ENCODE peak calls at places on chromosomes 5 and 9, in four cellular contexts. One of them, this sample, is unnamed.

GRCh38 chr9:136088481-136088938 is 6.6 kb downstream of the NACC2 start:
- DNase-seq in CD8-positive, alpha-beta memory T cell: no peak
- DNase-seq in AML-193: no peak
- DNase-seq in activated CD8-positive, alpha-beta memory T cell treated with anti-CD3 and anti-CD28 coated beads for 48 hours: no peak
- DNase-seq in this sample: no peak

GRCh38 chr9:107386396-107386795 is 103.2 kb downstream of the KLF4 start:
- DNase-seq in CD8-positive, alpha-beta memory T cell: no peak
- DNase-seq in AML-193: no peak
- DNase-seq in activated CD8-positive, alpha-beta memory T cell treated with anti-CD3 and anti-CD28 coated beads for 48 hours: no peak
- DNase-seq in this sample: no peak

GRCh38 chr9:99004115-99004514 is 60.4 kb downstream of the COL15A1 start:
- DNase-seq in CD8-positive, alpha-beta memory T cell: no peak
- DNase-seq in AML-193: no peak
- DNase-seq in activated CD8-positive, alpha-beta memory T cell treated with anti-CD3 and anti-CD28 coated beads for 48 hours: no peak
- DNase-seq in this sample: no peak

GRCh38 chr5:175849153-175849552 is 22.2 kb upstream of the CPLX2 start:
- DNase-seq in CD8-positive, alpha-beta memory T cell: no peak
- DNase-seq in AML-193: no peak
- DNase-seq in activated CD8-positive, alpha-beta memory T cell treated with anti-CD3 and anti-CD28 coated beads for 48 hours: no peak
- DNase-seq in this sample: no peak

GRCh38 chr5:50921366-50922133 is 255.1 kb downstream of the PARP8 start:
- DNase-seq in CD8-positive, alpha-beta memory T cell: no peak
- DNase-seq in AML-193: no peak
- DNase-seq in activated CD8-positive, alpha-beta memory T cell treated with anti-CD3 and anti-CD28 coated beads for 48 hours: no peak
- DNase-seq in this sample: no peak

GRCh38 chr5:44332360-44332971 is 56.8 kb downstream of the FGF10 start:
- DNase-seq in CD8-positive, alpha-beta memory T cell: no peak
- DNase-seq in AML-193: peak
- DNase-seq in activated CD8-positive, alpha-beta memory T cell treated with anti-CD3 and anti-CD28 coated beads for 48 hours: no peak
- DNase-seq in this sample: no peak

GRCh38 chr9:86487222-86487841 is 133.1 kb upstream of the TUT7 start:
- DNase-seq in CD8-positive, alpha-beta memory T cell: no peak
- DNase-seq in AML-193: peak
- DNase-seq in activated CD8-positive, alpha-beta memory T cell treated with anti-CD3 and anti-CD28 coated beads for 48 hours: no peak
- DNase-seq in this sample: no peak

GRCh38 chr5:34452170-34452828 is 203.8 kb upstream of the RAI14 start:
- DNase-seq in CD8-positive, alpha-beta memory T cell: no peak
- DNase-seq in AML-193: no peak
- DNase-seq in activated CD8-positive, alpha-beta memory T cell treated with anti-CD3 and anti-CD28 coated beads for 48 hours: no peak
- DNase-seq in this sample: no peak

GRCh38 chr5:6705088-6705487 is 8.1 kb upstream of the TENT4A start:
- DNase-seq in CD8-positive, alpha-beta memory T cell: no peak
- DNase-seq in AML-193: no peak
- DNase-seq in activated CD8-positive, alpha-beta memory T cell treated with anti-CD3 and anti-CD28 coated beads for 48 hours: no peak
- DNase-seq in this sample: no peak

GRCh38 chr9:81619353-81620008 is 69.9 kb downstream of the TLE1 start:
- DNase-seq in CD8-positive, alpha-beta memory T cell: no peak
- DNase-seq in AML-193: no peak
- DNase-seq in activated CD8-positive, alpha-beta memory T cell treated with anti-CD3 and anti-CD28 coated beads for 48 hours: no peak
- DNase-seq in this sample: no peak

GRCh38 chr5:105263522-105263921 is 1700.9 kb upstream of the NUDT12 start:
- DNase-seq in CD8-positive, alpha-beta memory T cell: no peak
- DNase-seq in AML-193: no peak
- DNase-seq in activated CD8-positive, alpha-beta memory T cell treated with anti-CD3 and anti-CD28 coated beads for 48 hours: no peak
- DNase-seq in this sample: no peak

This sample was measured in amygdala.